ENCODE peak calls at places on chromosomes 2 and 18, in five cellular contexts. M is neuronal stem cell, O is H9, J is trophoblast cell, N is H1. A is an unnamed sample.

GRCh38 chr2:53863538-53864227 is 3.9 kb upstream of the GPR75 start:
- DNase-seq in M (no peak), O (no peak), J (no peak), N (no peak), A (no peak)

GRCh38 chr2:60837123-60837522 is 44.3 kb upstream of the REL start:
- DNase-seq in M (no peak), O (no peak), J (no peak), N (no peak), A (no peak)

GRCh38 chr2:145546091-145546490 is 1026.2 kb upstream of the ZEB2 start:
- DNase-seq in M (no peak), O (no peak), J (no peak), N (no peak), A (peak)

GRCh38 chr18:3441290-3441689 is 8.7 kb upstream of the TGIF1 start:
- DNase-seq in M (no peak), O (peak), J (no peak), N (no peak), A (no peak)

GRCh38 chr2:190202018-190202417 is 117.6 kb downstream of the HIBCH start:
- DNase-seq in M (no peak), O (no peak), J (no peak), N (no peak), A (no peak)

GRCh38 chr2:231810905-231811304 is 24.7 kb downstream of the COPS7B start:
- DNase-seq in M (no peak), O (no peak), J (peak), N (no peak), A (peak)

GRCh38 chr2:10235099-10235908 is 67.4 kb upstream of the HPCAL1 start:
- DNase-seq in M (no peak), O (no peak), J (peak), N (no peak), A (no peak)

GRCh38 chr18:574456-575228 is 5.5 kb upstream of the CETN1 start:
- DNase-seq in M (no peak), O (peak), J (no peak), N (peak), A (no peak)

GRCh38 chr2:111100087-111100764 is 20.5 kb upstream of the BCL2L11 start:
- DNase-seq in M (no peak), O (no peak), J (no peak), N (no peak), A (no peak)

GRCh38 chr18:1006309-1006708 is 101.6 kb downstream of the ADCYAP1 start:
- DNase-seq in M (no peak), O (no peak), J (no peak), N (no peak), A (no peak)

GRCh38 chr2:84257871-84258270 is 201.2 kb downstream of the SUCLG1 start:
- DNase-seq in M (peak), O (no peak), J (peak), N (no peak), A (no peak)

GRCh38 chr2:223068036-223068435 is 16.0 kb downstream of the KCNE4 start:
- DNase-seq in M (no peak), O (no peak), J (peak), N (no peak), A (no peak)

GRCh38 chr18:47263197-47263827 is 11.9 kb upstream of the SKOR2 start:
- DNase-seq in M (no peak), O (peak), J (no peak), N (no peak), A (no peak)

GRCh38 chr2:195575879-195576391 is 81.1 kb upstream of the SLC39A10 start:
- DNase-seq in M (no peak), O (no peak), J (peak), N (no peak), A (peak)

GRCh38 chr2:126503476-126503875 is 152.5 kb upstream of the GYPC start:
- DNase-seq in M (no peak), O (no peak), J (no peak), N (no peak), A (no peak)

GRCh38 chr18:76491436-76491800 is 3.6 kb downstream of the ZNF516 start:
- DNase-seq in M (peak), O (peak), J (no peak), N (no peak), A (peak)

GRCh38 chr18:22347624-22348511 is 69.8 kb downstream of the CTAGE1 start:
- DNase-seq in M (peak), O (peak), J (no peak), N (no peak), A (peak)

GRCh38 chr2:222756362-222756831 is 84.9 kb downstream of the MOGAT1 start:
- DNase-seq in M (no peak), O (no peak), J (peak), N (no peak), A (no peak)

GRCh38 chr2:191218292-191218898 is 26.8 kb upstream of the MYO1B start:
- DNase-seq in M (peak), O (peak), J (peak), N (peak), A (peak)

GRCh38 chr2:101041413-101041812 is 39.3 kb downstream of the RPL31 start:
- DNase-seq in M (no peak), O (no peak), J (no peak), N (no peak), A (no peak)

GRCh38 chr2:234145511-234145910 is 95.0 kb downstream of the SPP2 start:
- DNase-seq in M (no peak), O (no peak), J (no peak), N (no peak), A (no peak)
- H2BK5ac ChIP-seq in M (no peak), O (no peak), J (no peak), N (no peak), A (no peak)

GRCh38 chr2:20596193-20596972 is 54.5 kb downstream of the HS1BP3 start:
- DNase-seq in M (no peak), O (no peak), J (no peak), N (no peak), A (no peak)
- H2BK5ac ChIP-seq in M (no peak), O (no peak), J (peak), N (no peak), A (no peak)

DNA sequence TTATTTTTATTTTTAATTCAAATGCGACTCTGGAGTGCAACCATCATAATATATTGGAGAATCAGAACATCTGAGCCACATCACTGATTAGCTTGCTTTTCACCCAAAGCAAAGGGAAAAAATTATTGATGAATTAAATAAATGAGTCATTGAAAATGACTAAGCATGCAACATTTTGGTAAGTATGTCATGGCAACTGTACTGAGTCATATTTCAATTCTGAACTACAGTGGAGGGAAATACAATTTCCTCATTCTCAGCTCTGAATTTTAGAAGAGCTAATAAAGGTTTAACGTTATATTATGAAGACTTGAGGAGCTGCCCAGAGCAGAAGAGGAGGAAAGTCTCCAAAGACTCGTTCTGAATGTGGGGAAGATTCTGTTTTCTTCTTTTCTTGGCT is 89.6 kb upstream of the CCDC68 start:
- DNase-seq in M (no peak), O (no peak), J (peak), N (no peak), A (peak)
- H2BK5ac ChIP-seq in M (no peak), O (no peak), J (no peak), N (no peak), A (no peak)

DNA sequence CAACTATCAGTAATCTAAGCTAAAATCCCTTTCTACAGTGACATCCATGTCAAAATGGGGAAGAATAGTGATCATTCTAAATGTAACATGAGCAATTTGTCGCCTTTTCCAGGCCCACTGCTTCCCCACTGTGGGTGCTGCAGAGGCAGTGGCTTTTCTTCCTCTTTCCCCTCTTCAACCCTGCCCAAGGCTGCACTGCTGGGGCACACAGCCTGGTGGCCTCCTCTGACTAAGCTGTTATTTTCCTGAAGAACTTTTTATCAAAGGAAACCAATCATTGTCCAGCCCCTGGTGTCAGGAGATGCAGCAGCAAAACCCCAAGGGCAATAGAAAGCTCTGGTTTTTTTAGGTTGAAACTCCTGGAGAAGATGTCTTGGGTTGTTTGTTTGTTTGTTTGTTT is 117.6 kb upstream of the KLF7 start:
- DNase-seq in M (no peak), O (no peak), J (peak), N (no peak), A (no peak)
- H2BK5ac ChIP-seq in M (no peak), O (no peak), J (no peak), N (no peak), A (no peak)

GRCh38 chr18:8084160-8084559 is 517.0 kb downstream of the PTPRM start:
- DNase-seq in M (peak), O (peak), J (peak), N (peak), A (peak)
- H2BK5ac ChIP-seq in M (no peak), O (no peak), J (no peak), N (peak), A (no peak)

GRCh38 chr18:63366991-63367240 is at the start of gene KDSR:
- DNase-seq in M (no peak), O (no peak), J (no peak), N (no peak), A (no peak)
- H2BK5ac ChIP-seq in M (peak), O (no peak), J (peak), N (peak), A (peak)

DNA sequence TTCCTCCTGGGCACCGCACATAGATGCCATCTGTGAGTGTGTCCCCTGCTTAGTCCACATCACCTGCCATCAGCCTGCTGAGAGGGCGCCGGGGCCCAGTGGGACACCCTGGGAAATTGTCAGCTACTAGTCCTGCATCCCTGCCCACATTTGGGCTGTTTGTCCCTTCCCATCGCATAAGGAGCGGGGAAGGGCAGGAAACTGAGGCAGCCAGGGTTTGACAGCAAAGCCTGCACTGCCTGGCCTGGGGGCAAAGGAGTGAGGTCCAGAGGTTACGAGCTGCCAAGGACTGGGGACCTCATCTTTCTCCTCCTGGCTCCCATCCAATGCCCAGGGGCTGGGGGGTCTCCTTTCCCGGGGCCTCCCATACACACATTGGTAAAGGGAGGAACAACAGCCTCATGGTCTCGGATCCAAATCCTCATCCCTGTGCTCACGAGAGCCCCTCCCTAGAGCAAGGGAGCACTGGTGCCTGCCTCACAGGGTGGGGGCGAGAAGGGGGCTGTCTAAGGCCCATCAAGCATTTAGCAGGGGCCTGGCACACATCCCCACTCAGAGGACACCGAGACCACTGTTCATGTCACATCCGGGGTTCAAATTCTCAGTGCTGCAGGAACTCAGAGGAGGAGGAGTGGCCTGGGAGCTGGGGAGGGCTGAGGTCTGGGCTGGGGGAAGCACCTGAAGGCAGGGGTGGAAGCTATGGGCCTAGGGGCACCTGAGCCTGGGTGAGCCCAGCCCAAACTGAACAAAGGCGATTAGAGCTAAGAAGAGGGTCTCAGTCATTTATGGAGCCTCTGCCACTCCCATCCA is 113.8 kb downstream of the SMAD7 start:
- DNase-seq in M (no peak), O (no peak), J (no peak), N (no peak), A (no peak)
- H2BK5ac ChIP-seq in M (peak), O (no peak), J (no peak), N (peak), A (no peak)

A was measured in IMR-90.